ENCODE peak calls at places on chromosome 20, in five cellular contexts. K, J, D, G and A are unnamed samples.
A peak's percentile ranks its signal among the peaks of the same experiment; 100 is the strongest.

GRCh38 chr20:31569163-31570020 is 35.7 kb upstream of the ID1 start:
- DNase-seq in K (peak; percentile 84), J (peak; percentile 72), D (peak; percentile 65), G (no peak), A (no peak)

GRCh38 chr20:43473058-43473704 is 15.5 kb downstream of the SRSF6 start:
- DNase-seq in K (peak; percentile 32), J (no peak), D (no peak), G (no peak), A (no peak)

GRCh38 chr20:32494498-32495216 is 90.5 kb downstream of the NOL4L start:
- DNase-seq in K (no peak), J (no peak), D (no peak), G (peak; percentile 28), A (no peak)

GRCh38 chr20:39676857-39677351 is 714.8 kb downstream of the DHX35 start:
- DNase-seq in K (peak; percentile 51), J (no peak), D (no peak), G (no peak), A (no peak)

GRCh38 chr20:52192296-52193007 is 873 bp upstream of the ZFP64 start:
- DNase-seq in K (no peak), J (peak; percentile 83), D (peak; percentile 58), G (no peak), A (no peak)

GRCh38 chr20:37393196-37393862 is 47.4 kb downstream of the SRC start:
- DNase-seq in K (no peak), J (no peak), D (no peak), G (no peak), A (no peak)

GRCh38 chr20:24100370-24101011 is 111.9 kb upstream of the GGTLC1 start:
- DNase-seq in K (peak; percentile 63), J (peak; percentile 70), D (peak; percentile 30), G (no peak), A (no peak)

GRCh38 chr20:41560971-41561370 is 57.2 kb downstream of the CHD6 start:
- DNase-seq in K (no peak), J (no peak), D (no peak), G (no peak), A (no peak)

GRCh38 chr20:58308680-58309527 is 611 bp upstream of the RAB22A start:
- DNase-seq in K (peak; percentile 63), J (no peak), D (peak; percentile 84), G (peak; percentile 87), A (peak; percentile 57)

GRCh38 chr20:48619126-48620101 is 208.4 kb downstream of the PREX1 start:
- DNase-seq in K (no peak), J (no peak), D (no peak), G (peak; percentile 57), A (no peak)
- TF ChIP-seq POLR2AphosphoS5 in K (no peak), J (no peak), D (no peak), G (no peak), A (no peak)

GRCh38 chr20:62407221-62407992 is at the start of gene CABLES2:
- DNase-seq in K (peak; percentile 97), J (peak; percentile 93), D (peak; percentile 95), G (peak; percentile 91), A (peak; percentile 91)
- TF ChIP-seq CTCF in K (no peak), J (peak; percentile 50), D (no peak), G (peak; percentile 10), A (peak; percentile 39)

GRCh38 chr20:59823456-59823855 is 110.0 kb downstream of the SYCP2 start:
- DNase-seq in K (no peak), J (no peak), D (no peak), G (no peak), A (no peak)
- H3K27ac ChIP-seq in K (no peak overlapping the region), J (no peak overlapping the region), D (no peak overlapping the region), G (no peak overlapping the region), A (no peak overlapping the region)

GRCh38 chr20:25225642-25226432 is 22.0 kb upstream of the PYGB start:
- DNase-seq in K (no peak), J (no peak), D (no peak), G (no peak), A (no peak)

GRCh38 chr20:25229486-25230176 is 18.3 kb upstream of the PYGB start:
- DNase-seq in K (no peak), J (no peak), D (no peak), G (no peak), A (no peak)

GRCh38 chr20:25226433-25227316 is 21.2 kb upstream of the PYGB start:
- DNase-seq in K (no peak), J (no peak), D (no peak), G (no peak), A (no peak)

GRCh38 chr20:25224941-25225340 is 22.9 kb upstream of the PYGB start:
- DNase-seq in K (no peak), J (no peak), D (peak; percentile 2), G (no peak), A (no peak)

GRCh38 chr20:25227317-25227831 is 20.5 kb upstream of the PYGB start:
- DNase-seq in K (no peak), J (peak; percentile 94), D (no peak), G (no peak), A (no peak)
- TF ChIP-seq POLR2AphosphoS5 in K (no peak), J (peak; percentile 49), D (no peak), G (no peak), A (no peak)

GRCh38 chr20:4920131-4920530 is 81.2 kb downstream of the SLC23A2 start:
- DNase-seq in K (no peak), J (no peak), D (no peak), G (no peak), A (no peak)

GRCh38 chr20:4918473-4918872 is 82.8 kb downstream of the SLC23A2 start:
- DNase-seq in K (no peak), J (no peak), D (no peak), G (no peak), A (no peak)

GRCh38 chr20:4920655-4921054 is 80.7 kb downstream of the SLC23A2 start:
- DNase-seq in K (no peak), J (no peak), D (no peak), G (no peak), A (no peak)

GRCh38 chr20:4919047-4919704 is 82.1 kb downstream of the SLC23A2 start:
- DNase-seq in K (peak; percentile 36), J (no peak), D (no peak), G (no peak), A (no peak)

DNA sequence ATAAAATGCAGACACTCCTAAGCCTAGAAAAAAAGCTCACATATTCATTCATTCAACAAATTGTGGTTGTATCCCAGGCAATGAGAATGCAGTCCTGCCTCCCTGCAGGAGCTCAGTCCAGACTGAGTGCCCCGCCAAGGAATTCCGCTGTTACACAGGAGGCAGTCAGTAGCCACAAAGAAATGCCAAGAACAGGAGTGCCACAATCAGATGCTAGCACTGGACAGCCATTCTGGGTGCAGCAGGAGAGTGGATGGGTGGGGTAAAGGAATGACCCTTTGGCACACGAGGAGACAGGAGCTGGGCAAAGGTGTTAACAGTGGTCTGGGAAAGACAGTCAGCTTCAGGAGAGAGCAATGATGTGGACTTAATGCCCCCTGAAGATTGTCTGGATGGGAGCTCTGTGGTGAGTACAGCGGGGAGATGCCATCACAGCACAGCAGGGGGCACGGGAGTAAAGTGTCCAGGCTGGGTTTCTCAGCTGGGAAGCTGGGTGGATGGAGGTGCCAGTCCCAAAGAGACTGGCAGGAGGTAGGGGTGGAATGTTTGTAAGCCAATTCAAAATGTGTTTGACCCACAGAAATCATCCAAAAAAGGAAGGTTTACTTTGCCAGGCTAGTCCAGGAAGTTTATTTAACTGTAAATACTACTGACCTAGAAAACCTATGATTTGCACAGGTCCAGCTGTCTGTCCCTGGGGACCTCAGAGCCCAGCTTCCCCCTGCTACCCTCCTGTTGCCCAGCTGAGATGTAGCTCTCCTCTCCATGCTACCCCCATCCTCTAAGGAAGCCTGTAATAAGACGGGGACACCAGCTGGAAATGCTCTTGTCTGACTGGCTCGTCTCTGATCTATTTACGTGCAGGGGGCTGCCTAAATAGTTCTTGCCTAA is 84.1 kb downstream of the SLC23A2 start:
- DNase-seq in K (no peak), J (no peak), D (no peak), G (no peak), A (no peak)
- TF ChIP-seq CTCF in K (no peak), J (no peak), D (no peak), G (no peak), A (no peak)